ENCODE peak calls at places on chromosomes 5 and 9, in six cellular contexts. S is ovary, Y is GM23338, B is cardiac muscle cell, E is PC-9, A is A549. W is an unnamed sample.

GRCh38 chr5:112203229-112203628 is 215.8 kb downstream of the EPB41L4A start:
- DNase-seq in S (no peak), Y (no peak), B (no peak), E (no peak), A (no peak), W (no peak)

GRCh38 chr5:17149786-17150185 is 67.6 kb upstream of the BASP1 start:
- DNase-seq in S (no peak), Y (no peak), B (no peak), E (no peak), A (no peak), W (no peak)

GRCh38 chr5:140869555-140869886 is 764 bp downstream of the PCDHA11 start:
- DNase-seq in S (no peak), Y (no peak), B (no peak), E (no peak), A (no peak), W (no peak)

GRCh38 chr9:11946521-11946920 is 746.7 kb upstream of the TYRP1 start:
- DNase-seq in S (no peak), Y (no peak), B (no peak), E (no peak), A (no peak), W (no peak)

GRCh38 chr5:114544561-114544960 is 182.7 kb downstream of the KCNN2 start:
- DNase-seq in S (no peak), Y (no peak), B (no peak), E (no peak), A (no peak), W (no peak)

GRCh38 chr5:56615750-56616149 is 199.6 kb upstream of the MAP3K1 start:
- DNase-seq in S (peak), Y (no peak), B (no peak), E (no peak), A (no peak), W (no peak)

GRCh38 chr9:136264046-136264802 is 18.6 kb upstream of the QSOX2 start:
- DNase-seq in S (no peak), Y (no peak), B (no peak), E (no peak), A (no peak), W (no peak)

GRCh38 chr5:43041669-43042175 is 1.6 kb upstream of the ANXA2R start:
- DNase-seq in S (peak), Y (peak), B (peak), E (peak), A (peak), W (no peak)

GRCh38 chr9:76530458-76531100 is 71.6 kb downstream of the GCNT1 start:
- DNase-seq in S (no peak), Y (no peak), B (peak), E (no peak), A (no peak), W (no peak)

DNA sequence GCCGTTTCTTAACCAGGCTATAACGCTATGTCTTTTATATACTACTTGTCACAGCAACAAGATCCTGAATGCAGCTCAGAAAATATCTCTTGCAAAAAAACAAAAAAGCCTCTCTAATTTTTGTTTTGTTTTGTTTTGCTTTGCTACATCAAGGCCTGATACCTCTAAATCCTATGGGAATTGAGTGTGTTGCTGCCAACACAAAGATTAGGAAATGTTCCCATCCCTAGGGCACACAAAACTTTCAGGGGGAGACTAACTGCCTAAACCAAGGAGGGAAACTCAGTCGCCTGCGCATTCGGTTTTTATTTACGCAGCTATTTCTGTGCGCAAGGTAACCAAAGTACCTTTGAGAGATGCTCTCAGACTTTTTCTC is 1.7 kb downstream of the SSBP2 start:
- DNase-seq in S (no peak), Y (peak), B (peak), E (no peak), A (no peak), W (no peak)
- H3K4me3 ChIP-seq in S (peak), Y (peak), B (peak), E (peak), A (peak), W (peak)

GRCh38 chr5:143980506-143980905 is 168.5 kb downstream of the HMHB1 start:
- DNase-seq in S (no peak), Y (no peak), B (no peak), E (no peak), A (no peak), W (no peak)

GRCh38 chr5:143976055-143976454 is 164.1 kb downstream of the HMHB1 start:
- DNase-seq in S (no peak), Y (no peak), B (no peak), E (no peak), A (no peak), W (no peak)

GRCh38 chr5:143977891-143978448 is 166.0 kb downstream of the HMHB1 start:
- DNase-seq in S (no peak), Y (no peak), B (no peak), E (peak), A (peak), W (no peak)

GRCh38 chr5:143979044-143979690 is 167.2 kb downstream of the HMHB1 start:
- DNase-seq in S (no peak), Y (peak), B (no peak), E (no peak), A (no peak), W (no peak)
- TF ChIP-seq CTCF in S (no peak), Y (no peak), B (no peak), E (no peak), A (no peak), W (no peak)

GRCh38 chr9:86978986-86979385 is 31.7 kb upstream of the GAS1 start:
- DNase-seq in S (no peak), Y (no peak), B (peak), E (no peak), A (no peak), W (no peak)
- H3K4me3 ChIP-seq in S (no peak), Y (no peak), B (no peak), E (no peak), A (no peak), W (no peak)

GRCh38 chr9:127495884-127496555 is 44.7 kb downstream of the LRSAM1 start:
- DNase-seq in S (no peak), Y (no peak), B (no peak), E (no peak), A (no peak), W (no peak)
- TF ChIP-seq CTCF in S (no peak), Y (peak), B (no peak), E (no peak), A (no peak), W (no peak)

GRCh38 chr5:144485540-144485939 is 314.9 kb downstream of the KCTD16 start:
- DNase-seq in S (no peak), Y (no peak), B (no peak), E (no peak), A (no peak), W (no peak)

GRCh38 chr5:144487761-144488160 is 317.1 kb downstream of the KCTD16 start:
- DNase-seq in S (no peak), Y (peak), B (no peak), E (no peak), A (no peak), W (no peak)

GRCh38 chr5:144487207-144487606 is 316.5 kb downstream of the KCTD16 start:
- DNase-seq in S (no peak), Y (peak), B (no peak), E (no peak), A (no peak), W (no peak)

GRCh38 chr5:144478532-144478931 is 307.9 kb downstream of the KCTD16 start:
- DNase-seq in S (no peak), Y (no peak), B (no peak), E (no peak), A (no peak), W (no peak)

DNA sequence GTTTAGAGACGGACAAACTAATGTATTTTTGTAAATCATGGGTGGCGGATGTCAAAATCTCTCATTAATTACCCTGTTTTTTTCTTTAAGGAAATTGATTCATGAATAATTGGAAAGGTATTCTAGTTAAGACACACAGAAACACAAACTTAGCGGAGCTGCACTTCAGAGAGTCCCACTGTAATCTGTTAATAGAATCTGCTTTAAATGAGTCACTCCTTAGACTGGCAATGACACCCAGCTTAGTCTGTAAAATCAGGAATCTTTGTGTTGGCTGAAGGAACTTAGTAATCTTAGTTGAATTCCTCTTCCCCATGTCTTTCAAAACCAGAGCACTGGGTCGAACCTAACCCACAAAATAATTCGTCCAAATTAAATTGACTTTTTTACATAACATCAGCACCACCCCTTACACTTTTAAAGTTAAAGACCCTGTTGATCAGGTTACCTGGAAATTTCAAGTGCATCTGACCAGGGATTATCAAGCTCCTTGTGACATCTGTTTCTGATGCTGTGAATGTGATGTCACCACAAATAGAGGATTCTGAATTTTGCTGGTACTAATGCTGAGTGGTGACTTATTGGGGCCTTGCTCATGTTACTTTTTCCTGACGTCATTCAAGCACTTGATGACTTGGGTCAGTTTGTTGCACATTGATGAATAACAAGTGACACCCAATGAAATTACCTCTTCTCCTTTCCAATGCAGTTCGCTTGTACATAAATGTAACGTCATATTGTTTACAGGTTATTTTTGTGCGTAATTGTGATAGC is 313.6 kb downstream of the KCTD16 start:
- DNase-seq in S (no peak), Y (no peak), B (no peak), E (peak), A (no peak), W (no peak)
- H3K4me3 ChIP-seq in S (no peak), Y (no peak), B (no peak), E (no peak), A (no peak), W (no peak)

GRCh38 chr5:13339022-13339421 is 605.5 kb downstream of the DNAH5 start:
- DNase-seq in S (no peak), Y (no peak), B (no peak), E (no peak), A (no peak), W (no peak)
- TF ChIP-seq CTCF in S (no peak), Y (no peak), B (no peak), E (no peak), A (no peak), W (no peak)

GRCh38 chr5:133924221-133924920 is 44.1 kb downstream of the C5orf15 start:
- DNase-seq in S (no peak), Y (no peak), B (peak), E (no peak), A (no peak), W (no peak)
- H3K4me3 ChIP-seq in S (no peak), Y (no peak), B (no peak), E (no peak), A (no peak), W (no peak)

DNA sequence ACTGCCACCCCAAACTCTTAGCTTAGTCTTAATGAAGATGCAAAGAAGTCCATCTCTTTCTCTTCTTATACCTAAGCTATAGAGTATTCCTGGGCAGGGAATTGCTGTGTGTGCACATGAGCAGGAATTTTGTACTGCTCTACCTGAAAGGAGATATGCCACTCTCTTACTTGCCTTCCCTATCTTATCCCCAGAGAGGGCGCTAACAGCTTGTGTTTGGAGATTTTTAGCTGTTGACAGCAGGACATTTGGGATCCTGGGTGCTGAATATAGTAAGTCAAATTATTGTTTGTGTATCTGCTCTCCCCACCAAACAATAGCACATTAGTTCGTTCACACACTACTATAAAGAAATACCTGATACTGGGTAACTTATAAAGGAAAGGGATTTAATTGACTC is 159.5 kb downstream of the GABRG2 start:
- DNase-seq in S (no peak), Y (peak), B (no peak), E (no peak), A (no peak), W (no peak)
- TF ChIP-seq CTCF in S (no peak), Y (peak), B (no peak), E (no peak), A (no peak), W (no peak)

W was measured in coronary artery.